ENCODE peak calls at places on chromosomes 12 and 14, in eight cellular contexts. One of them, this sample, is unnamed.

GRCh38 chr12:126163984-126164383 is 1098.7 kb downstream of the AACS start:
- DNase-seq in activated CD4-positive, alpha-beta T cell treated with anti-CD3 and anti-CD28 coated beads, Interleukin-2, amount 50 U/mL, for 48 hours: no peak
- DNase-seq in glomerular endothelial cell: no peak
- DNase-seq in SW 1271: no peak
- DNase-seq in psoas muscle: no peak
- DNase-seq in A673: no peak
- DNase-seq in fibroblast of mammary gland: no peak
- DNase-seq in stimulated activated CD8-positive, alpha-beta memory T cell treated with anti-CD3 and anti-CD28 coated beads, Interleukin-12 subunit alpha, Interleukin-12 subunit beta, amount 100 ng/mL, for 4 hours: no peak
- DNase-seq in this sample: no peak

GRCh38 chr12:118164798-118165486 is 29.0 kb downstream of the PEBP1 start:
- DNase-seq in stimulated activated CD8-positive, alpha-beta memory T cell treated with anti-CD3 and anti-CD28 coated beads, Interleukin-12 subunit alpha, Interleukin-12 subunit beta, amount 100 ng/mL, for 4 hours: no peak
- DNase-seq in A673: peak
- DNase-seq in glomerular endothelial cell: no peak
- DNase-seq in SW 1271: no peak
- DNase-seq in psoas muscle: no peak
- DNase-seq in fibroblast of mammary gland: peak
- DNase-seq in activated CD4-positive, alpha-beta T cell treated with anti-CD3 and anti-CD28 coated beads, Interleukin-2, amount 50 U/mL, for 48 hours: peak
- DNase-seq in this sample: no peak

GRCh38 chr14:54683882-54684794 is 117.2 kb downstream of the SAMD4A start:
- DNase-seq in fibroblast of mammary gland: peak
- DNase-seq in psoas muscle: peak
- DNase-seq in stimulated activated CD8-positive, alpha-beta memory T cell treated with anti-CD3 and anti-CD28 coated beads, Interleukin-12 subunit alpha, Interleukin-12 subunit beta, amount 100 ng/mL, for 4 hours: no peak
- DNase-seq in glomerular endothelial cell: no peak
- DNase-seq in activated CD4-positive, alpha-beta T cell treated with anti-CD3 and anti-CD28 coated beads, Interleukin-2, amount 50 U/mL, for 48 hours: no peak
- DNase-seq in A673: peak
- DNase-seq in SW 1271: no peak
- DNase-seq in this sample: no peak

GRCh38 chr12:17383321-17383720 is 706.7 kb downstream of the RERGL start:
- DNase-seq in psoas muscle: no peak
- DNase-seq in A673: no peak
- DNase-seq in glomerular endothelial cell: no peak
- DNase-seq in stimulated activated CD8-positive, alpha-beta memory T cell treated with anti-CD3 and anti-CD28 coated beads, Interleukin-12 subunit alpha, Interleukin-12 subunit beta, amount 100 ng/mL, for 4 hours: no peak
- DNase-seq in SW 1271: no peak
- DNase-seq in activated CD4-positive, alpha-beta T cell treated with anti-CD3 and anti-CD28 coated beads, Interleukin-2, amount 50 U/mL, for 48 hours: no peak
- DNase-seq in fibroblast of mammary gland: no peak
- DNase-seq in this sample: no peak

GRCh38 chr14:100155881-100156645 is 3.4 kb downstream of the DEGS2 start:
- DNase-seq in fibroblast of mammary gland: no peak
- DNase-seq in stimulated activated CD8-positive, alpha-beta memory T cell treated with anti-CD3 and anti-CD28 coated beads, Interleukin-12 subunit alpha, Interleukin-12 subunit beta, amount 100 ng/mL, for 4 hours: no peak
- DNase-seq in SW 1271: no peak
- DNase-seq in A673: no peak
- DNase-seq in activated CD4-positive, alpha-beta T cell treated with anti-CD3 and anti-CD28 coated beads, Interleukin-2, amount 50 U/mL, for 48 hours: no peak
- DNase-seq in psoas muscle: no peak
- DNase-seq in glomerular endothelial cell: no peak
- DNase-seq in this sample: no peak

GRCh38 chr12:53071591-53072551 is 7.3 kb downstream of the SPRYD3 start:
- DNase-seq in SW 1271: no peak
- DNase-seq in stimulated activated CD8-positive, alpha-beta memory T cell treated with anti-CD3 and anti-CD28 coated beads, Interleukin-12 subunit alpha, Interleukin-12 subunit beta, amount 100 ng/mL, for 4 hours: no peak
- DNase-seq in glomerular endothelial cell: no peak
- DNase-seq in activated CD4-positive, alpha-beta T cell treated with anti-CD3 and anti-CD28 coated beads, Interleukin-2, amount 50 U/mL, for 48 hours: no peak
- DNase-seq in fibroblast of mammary gland: peak
- DNase-seq in A673: peak
- DNase-seq in psoas muscle: peak
- DNase-seq in this sample: no peak

GRCh38 chr12:60197589-60197988 is 601.8 kb downstream of the SLC16A7 start:
- DNase-seq in fibroblast of mammary gland: peak
- DNase-seq in A673: no peak
- DNase-seq in glomerular endothelial cell: no peak
- DNase-seq in activated CD4-positive, alpha-beta T cell treated with anti-CD3 and anti-CD28 coated beads, Interleukin-2, amount 50 U/mL, for 48 hours: no peak
- DNase-seq in stimulated activated CD8-positive, alpha-beta memory T cell treated with anti-CD3 and anti-CD28 coated beads, Interleukin-12 subunit alpha, Interleukin-12 subunit beta, amount 100 ng/mL, for 4 hours: no peak
- DNase-seq in psoas muscle: no peak
- DNase-seq in SW 1271: no peak
- DNase-seq in this sample: no peak

GRCh38 chr14:59998575-59998974 is 78.6 kb downstream of the LRRC9 start:
- DNase-seq in glomerular endothelial cell: no peak
- DNase-seq in activated CD4-positive, alpha-beta T cell treated with anti-CD3 and anti-CD28 coated beads, Interleukin-2, amount 50 U/mL, for 48 hours: no peak
- DNase-seq in SW 1271: no peak
- DNase-seq in psoas muscle: no peak
- DNase-seq in fibroblast of mammary gland: peak
- DNase-seq in A673: no peak
- DNase-seq in stimulated activated CD8-positive, alpha-beta memory T cell treated with anti-CD3 and anti-CD28 coated beads, Interleukin-12 subunit alpha, Interleukin-12 subunit beta, amount 100 ng/mL, for 4 hours: no peak
- DNase-seq in this sample: no peak

GRCh38 chr14:100524233-100524932 is 62.8 kb downstream of the BEGAIN start:
- DNase-seq in activated CD4-positive, alpha-beta T cell treated with anti-CD3 and anti-CD28 coated beads, Interleukin-2, amount 50 U/mL, for 48 hours: no peak
- DNase-seq in glomerular endothelial cell: no peak
- DNase-seq in fibroblast of mammary gland: no peak
- DNase-seq in stimulated activated CD8-positive, alpha-beta memory T cell treated with anti-CD3 and anti-CD28 coated beads, Interleukin-12 subunit alpha, Interleukin-12 subunit beta, amount 100 ng/mL, for 4 hours: no peak
- DNase-seq in A673: no peak
- DNase-seq in psoas muscle: no peak
- DNase-seq in SW 1271: no peak
- DNase-seq in this sample: no peak

GRCh38 chr14:51607677-51608076 is 44.0 kb upstream of the FRMD6 start:
- DNase-seq in A673: no peak
- DNase-seq in fibroblast of mammary gland: peak
- DNase-seq in activated CD4-positive, alpha-beta T cell treated with anti-CD3 and anti-CD28 coated beads, Interleukin-2, amount 50 U/mL, for 48 hours: no peak
- DNase-seq in psoas muscle: no peak
- DNase-seq in glomerular endothelial cell: no peak
- DNase-seq in stimulated activated CD8-positive, alpha-beta memory T cell treated with anti-CD3 and anti-CD28 coated beads, Interleukin-12 subunit alpha, Interleukin-12 subunit beta, amount 100 ng/mL, for 4 hours: no peak
- DNase-seq in SW 1271: no peak
- DNase-seq in this sample: no peak

GRCh38 chr14:99318959-99319295 is 46.9 kb upstream of the BCL11B start:
- DNase-seq in activated CD4-positive, alpha-beta T cell treated with anti-CD3 and anti-CD28 coated beads, Interleukin-2, amount 50 U/mL, for 48 hours: no peak
- DNase-seq in fibroblast of mammary gland: no peak
- DNase-seq in SW 1271: no peak
- DNase-seq in psoas muscle: no peak
- DNase-seq in A673: no peak
- DNase-seq in glomerular endothelial cell: no peak
- DNase-seq in stimulated activated CD8-positive, alpha-beta memory T cell treated with anti-CD3 and anti-CD28 coated beads, Interleukin-12 subunit alpha, Interleukin-12 subunit beta, amount 100 ng/mL, for 4 hours: no peak
- DNase-seq in this sample: no peak

GRCh38 chr12:90099288-90099687 is 390.6 kb upstream of the ATP2B1 start:
- DNase-seq in fibroblast of mammary gland: peak
- DNase-seq in glomerular endothelial cell: no peak
- DNase-seq in stimulated activated CD8-positive, alpha-beta memory T cell treated with anti-CD3 and anti-CD28 coated beads, Interleukin-12 subunit alpha, Interleukin-12 subunit beta, amount 100 ng/mL, for 4 hours: no peak
- DNase-seq in A673: peak
- DNase-seq in psoas muscle: no peak
- DNase-seq in activated CD4-positive, alpha-beta T cell treated with anti-CD3 and anti-CD28 coated beads, Interleukin-2, amount 50 U/mL, for 48 hours: no peak
- DNase-seq in SW 1271: no peak
- DNase-seq in this sample: no peak

GRCh38 chr14:97458302-97459137 is 661.3 kb downstream of the VRK1 start:
- DNase-seq in fibroblast of mammary gland: no peak
- DNase-seq in stimulated activated CD8-positive, alpha-beta memory T cell treated with anti-CD3 and anti-CD28 coated beads, Interleukin-12 subunit alpha, Interleukin-12 subunit beta, amount 100 ng/mL, for 4 hours: peak
- DNase-seq in psoas muscle: peak
- DNase-seq in glomerular endothelial cell: no peak
- DNase-seq in activated CD4-positive, alpha-beta T cell treated with anti-CD3 and anti-CD28 coated beads, Interleukin-2, amount 50 U/mL, for 48 hours: peak
- DNase-seq in A673: peak
- DNase-seq in SW 1271: no peak
- DNase-seq in this sample: no peak

GRCh38 chr14:62654641-62655040 is 390.6 kb downstream of the KCNH5 start:
- DNase-seq in fibroblast of mammary gland: peak
- DNase-seq in SW 1271: no peak
- DNase-seq in glomerular endothelial cell: no peak
- DNase-seq in psoas muscle: no peak
- DNase-seq in A673: no peak
- DNase-seq in stimulated activated CD8-positive, alpha-beta memory T cell treated with anti-CD3 and anti-CD28 coated beads, Interleukin-12 subunit alpha, Interleukin-12 subunit beta, amount 100 ng/mL, for 4 hours: no peak
- DNase-seq in activated CD4-positive, alpha-beta T cell treated with anti-CD3 and anti-CD28 coated beads, Interleukin-2, amount 50 U/mL, for 48 hours: no peak
- DNase-seq in this sample: no peak

GRCh38 chr14:54918427-54918826 is 15.8 kb upstream of the GCH1 start:
- DNase-seq in activated CD4-positive, alpha-beta T cell treated with anti-CD3 and anti-CD28 coated beads, Interleukin-2, amount 50 U/mL, for 48 hours: no peak
- DNase-seq in fibroblast of mammary gland: no peak
- DNase-seq in glomerular endothelial cell: no peak
- DNase-seq in A673: no peak
- DNase-seq in psoas muscle: no peak
- DNase-seq in stimulated activated CD8-positive, alpha-beta memory T cell treated with anti-CD3 and anti-CD28 coated beads, Interleukin-12 subunit alpha, Interleukin-12 subunit beta, amount 100 ng/mL, for 4 hours: no peak
- DNase-seq in SW 1271: no peak
- DNase-seq in this sample: no peak

GRCh38 chr14:103511022-103511693 is 11.5 kb downstream of the CKB start:
- DNase-seq in stimulated activated CD8-positive, alpha-beta memory T cell treated with anti-CD3 and anti-CD28 coated beads, Interleukin-12 subunit alpha, Interleukin-12 subunit beta, amount 100 ng/mL, for 4 hours: no peak
- DNase-seq in glomerular endothelial cell: no peak
- DNase-seq in fibroblast of mammary gland: no peak
- DNase-seq in A673: no peak
- DNase-seq in activated CD4-positive, alpha-beta T cell treated with anti-CD3 and anti-CD28 coated beads, Interleukin-2, amount 50 U/mL, for 48 hours: no peak
- DNase-seq in psoas muscle: peak
- DNase-seq in SW 1271: no peak
- DNase-seq in this sample: no peak

This sample was measured in NCI-H1417 treated with DMSO at 0.1 percent for 48 hours.